ENCODE peak calls at places on chromosomes 7 and 10, in four cellular contexts. M, Y, I and H are unnamed samples.
A peak's percentile ranks its signal among the peaks of the same experiment; 100 is the strongest.

GRCh38 chr10:121459279-121459764 is 138.9 kb downstream of the FGFR2 start:
- DNase-seq in I (no peak), Y (no peak), M (no peak), H (no peak)

GRCh38 chr7:66699998-66700397 is 40.5 kb upstream of the RABGEF1 start:
- DNase-seq in I (peak; percentile 8), M (no peak), Y (peak; percentile 49), H (peak; percentile 40)

GRCh38 chr10:7622969-7623368 is 43.8 kb downstream of the ITIH5 start:
- DNase-seq in Y (peak; percentile 87), I (no peak), M (peak; percentile 13), H (no peak)

GRCh38 chr10:16521311-16522016 is at the start of gene C1QL3:
- DNase-seq in M (peak; percentile 53), I (peak; percentile 24), Y (peak; percentile 77), H (peak; percentile 40)

GRCh38 chr10:131854579-131855335 is 46.1 kb upstream of the PPP2R2D start:
- DNase-seq in I (no peak), Y (peak; percentile 44), M (no peak), H (no peak)

GRCh38 chr10:17428616-17429097 is 25.7 kb downstream of the ST8SIA6 start:
- DNase-seq in I (no peak), Y (no peak), M (peak; percentile 14), H (no peak)

GRCh38 chr7:30563326-30563942 is 31.2 kb upstream of the GARS1 start:
- DNase-seq in I (peak; percentile 59), Y (no peak), M (no peak), H (peak; percentile 54)

GRCh38 chr10:87660484-87661133 is 931 bp downstream of the PAPSS2 start:
- DNase-seq in M (no peak), Y (no peak), I (peak; percentile 81), H (peak; percentile 85)

GRCh38 chr7:155645652-155646051 is 1.2 kb downstream of the RBM33 start:
- DNase-seq in Y (no peak), M (no peak), I (no peak), H (no peak)

GRCh38 chr7:152158801-152159587 is 133.5 kb downstream of the GALNT11 start:
- DNase-seq in M (no peak), I (no peak), Y (no peak), H (no peak)

GRCh38 chr7:27739301-27739913 is 555 bp upstream of the TAX1BP1 start:
- DNase-seq in Y (no peak), M (no peak), I (no peak), H (no peak)

GRCh38 chr10:77105756-77106155 is 531.9 kb downstream of the KCNMA1 start:
- DNase-seq in M (no peak), Y (no peak), I (peak; percentile 92), H (no peak)

GRCh38 chr7:3028071-3028766 is 15.4 kb downstream of the CARD11 start:
- DNase-seq in Y (peak; percentile 59), I (peak; percentile 69), M (no peak), H (peak; percentile 54)

GRCh38 chr10:31123946-31124345 is 92.3 kb upstream of the ZNF438 start:
- DNase-seq in I (no peak), Y (no peak), M (no peak), H (no peak)

GRCh38 chr10:76051007-76051936 is 619.8 kb downstream of the LRMDA start:
- DNase-seq in Y (peak; percentile 68), I (no peak), M (peak; percentile 61), H (no peak)

GRCh38 chr7:122770943-122771342 is 68.2 kb upstream of the RNF148 start:
- DNase-seq in I (no peak), Y (no peak), M (no peak), H (no peak)

GRCh38 chr7:15853832-15854470 is 167.5 kb upstream of the MEOX2 start:
- DNase-seq in M (no peak), I (peak; percentile 73), Y (no peak), H (no peak)

GRCh38 chr10:79984851-79985250 is 35.9 kb upstream of the SFTPD start:
- DNase-seq in M (no peak), Y (peak; percentile 57), I (no peak), H (no peak)

GRCh38 chr7:51280156-51280555 is 36.5 kb downstream of the COBL start:
- DNase-seq in M (no peak), Y (no peak), I (no peak), H (no peak)
- TF ChIP-seq CTCF in M (no peak), Y (no peak), I (no peak), H (no peak)

DNA sequence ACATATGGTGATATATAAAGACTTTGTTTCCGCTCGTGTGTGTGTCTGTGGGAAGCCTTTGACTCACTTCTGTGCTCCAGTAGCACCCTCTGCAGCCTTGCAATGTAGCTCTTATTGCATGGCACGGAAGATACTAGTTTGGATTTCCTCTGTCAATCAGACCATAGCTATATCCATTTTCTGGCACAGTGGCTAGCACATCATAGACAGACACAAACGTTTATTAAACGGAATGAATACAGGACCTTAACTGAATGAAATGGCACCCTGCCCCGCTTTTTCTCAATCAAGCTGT is 124.0 kb upstream of the PTPN20 start:
- DNase-seq in Y (no peak), M (peak; percentile 3), I (peak; percentile 71), H (peak; percentile 61)
- TF ChIP-seq CTCF in Y (no peak), M (no peak), I (peak; percentile 31), H (peak; percentile 20)

GRCh38 chr7:123797673-123798526 is 47.1 kb upstream of the HYAL4 start:
- DNase-seq in I (peak; percentile 73), M (no peak), Y (no peak), H (peak; percentile 96)
- TF ChIP-seq CTCF in I (peak; percentile 53), M (no peak), Y (peak; percentile 86), H (peak; percentile 54)

GRCh38 chr7:115749924-115750323 is 280.6 kb downstream of the TFEC start:
- DNase-seq in I (no peak), Y (no peak), M (no peak), H (peak; percentile 15)

GRCh38 chr7:115754226-115754625 is 276.3 kb downstream of the TFEC start:
- DNase-seq in M (no peak), I (no peak), Y (no peak), H (no peak)

GRCh38 chr7:115747174-115747573 is 283.4 kb downstream of the TFEC start:
- DNase-seq in M (no peak), I (no peak), Y (no peak), H (peak; percentile 29)

GRCh38 chr7:115748123-115748738 is 282.3 kb downstream of the TFEC start:
- DNase-seq in Y (no peak), M (no peak), I (peak; percentile 32), H (peak; percentile 30)
- TF ChIP-seq CTCF in Y (peak; percentile 71), M (peak; percentile 40), I (peak; percentile 52), H (peak; percentile 54)

GRCh38 chr10:49268185-49268584 is 30.8 kb upstream of the C10orf71 start:
- DNase-seq in I (no peak), M (no peak), Y (no peak), H (no peak)
- TF ChIP-seq CTCF in I (no peak), M (no peak), Y (peak; percentile 43), H (no peak)

DNA sequence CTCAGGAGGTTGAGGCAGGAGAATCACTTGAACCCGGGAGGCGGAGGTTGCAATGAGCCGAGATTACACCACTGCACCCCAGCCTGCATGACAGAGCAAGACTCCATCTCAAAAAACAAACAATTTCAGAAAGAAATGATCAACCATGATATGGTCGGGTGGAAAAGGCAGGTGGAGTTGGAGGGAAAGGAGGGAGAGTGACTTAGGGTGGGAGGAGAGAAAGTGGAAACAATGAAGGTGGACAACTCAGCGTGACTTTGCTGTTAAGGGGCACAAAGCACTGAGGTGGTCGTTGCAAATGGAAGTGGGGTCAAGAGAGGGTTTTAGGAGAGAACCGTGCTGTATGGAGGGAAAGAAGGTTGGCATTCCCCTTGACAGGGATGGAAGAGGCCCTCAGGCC is 30.0 kb upstream of the FXYD4 start:
- DNase-seq in M (no peak), Y (no peak), I (no peak), H (no peak)
- TF ChIP-seq CTCF in M (no peak), Y (no peak), I (no peak), H (no peak)

GRCh38 chr7:100547872-100548271 is 8.9 kb downstream of the AGFG2 start:
- DNase-seq in M (no peak), I (peak; percentile 57), Y (no peak), H (peak; percentile 64)
- TF ChIP-seq CTCF in M (no peak), I (no peak), Y (peak; percentile 28), H (peak; percentile 23)

DNA sequence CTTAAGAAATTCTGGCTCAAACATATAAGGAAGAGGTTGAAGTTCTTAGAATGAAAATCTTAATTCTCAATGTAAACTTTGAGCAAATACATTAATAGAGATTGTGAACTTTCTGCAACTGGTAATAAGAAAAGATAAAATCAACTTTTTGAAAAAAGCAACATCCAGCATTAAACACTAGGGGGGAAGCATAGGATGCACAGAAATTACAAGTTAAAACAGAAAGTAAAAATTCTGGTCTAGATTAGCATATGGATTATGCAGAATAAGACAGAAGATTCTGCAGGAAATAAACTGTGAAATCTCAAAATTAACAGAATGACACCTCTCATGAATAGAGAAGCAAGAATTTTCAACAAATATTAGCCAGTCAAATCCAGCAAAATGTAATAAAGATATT is 38.0 kb upstream of the CAV2 start:
- DNase-seq in I (no peak), M (no peak), Y (no peak), H (no peak)
- TF ChIP-seq CTCF in I (peak; percentile 37), M (no peak), Y (no peak), H (peak; percentile 50)

GRCh38 chr7:91293136-91293535 is 28.9 kb downstream of the FZD1 start:
- DNase-seq in Y (no peak), I (no peak), M (no peak), H (no peak)

GRCh38 chr7:91291302-91291701 is 27.1 kb downstream of the FZD1 start:
- DNase-seq in M (no peak), I (no peak), Y (no peak), H (no peak)

GRCh38 chr7:91292506-91292905 is 28.3 kb downstream of the FZD1 start:
- DNase-seq in I (no peak), M (no peak), Y (no peak), H (no peak)

GRCh38 chr7:91293840-91294239 is 29.6 kb downstream of the FZD1 start:
- DNase-seq in Y (no peak), M (no peak), I (no peak), H (no peak)

GRCh38 chr7:91291902-91292301 is 27.7 kb downstream of the FZD1 start:
- DNase-seq in M (no peak), Y (no peak), I (no peak), H (no peak)
- TF ChIP-seq CTCF in M (no peak), Y (no peak), I (no peak), H (peak; percentile 7)

GRCh38 chr10:71825217-71825616 is 25.8 kb downstream of the PSAP start:
- DNase-seq in Y (no peak), I (no peak), M (no peak), H (no peak)
- TF ChIP-seq CTCF in Y (peak; percentile 29), I (no peak), M (no peak), H (peak; percentile 9)